ENCODE peak calls at places on chromosomes 11 and 22, in five cellular contexts. Q is bronchial epithelial cell, B is GM23338, X is breast epithelium, I is body of pancreas. R is an unnamed sample.

GRCh38 chr22:22929381-22930221 is 42.0 kb downstream of the IGLL5 start:
- DNase-seq in Q (no peak), B (no peak), X (no peak), I (no peak), R (no peak)

GRCh38 chr11:69842746-69843528 is 23.7 kb upstream of the FGF3 start:
- DNase-seq in Q (no peak), B (peak), X (no peak), I (no peak), R (no peak)

GRCh38 chr11:98601181-98601773 is 419.5 kb upstream of the CNTN5 start:
- DNase-seq in Q (no peak), B (no peak), X (no peak), I (no peak), R (no peak)

GRCh38 chr11:124069429-124070401 is 28.6 kb upstream of the OR10G7 start:
- DNase-seq in Q (peak), B (peak), X (no peak), I (peak), R (no peak)

GRCh38 chr11:96173906-96174305 is 169.1 kb downstream of the MAML2 start:
- DNase-seq in Q (no peak), B (no peak), X (no peak), I (no peak), R (no peak)

GRCh38 chr11:128678017-128678416 is 15.9 kb upstream of the FLI1 start:
- DNase-seq in Q (no peak), B (no peak), X (no peak), I (no peak), R (no peak)

GRCh38 chr11:14270690-14271542 is 88.1 kb downstream of the RRAS2 start:
- DNase-seq in Q (no peak), B (no peak), X (no peak), I (no peak), R (no peak)

GRCh38 chr11:32858731-32859130 is 29.0 kb downstream of the PRRG4 start:
- DNase-seq in Q (no peak), B (peak), X (no peak), I (no peak), R (no peak)

GRCh38 chr22:20645954-20646353 is 128.0 kb upstream of the SERPIND1 start:
- DNase-seq in Q (no peak), B (no peak), X (no peak), I (no peak), R (no peak)

GRCh38 chr22:47713880-47714452 is 951.5 kb downstream of the TBC1D22A start:
- DNase-seq in Q (no peak), B (no peak), X (no peak), I (no peak), R (no peak)

GRCh38 chr11:121692236-121692635 is 239.5 kb upstream of the SORL1-AS1 start:
- DNase-seq in Q (no peak), B (no peak), X (no peak), I (no peak), R (no peak)

GRCh38 chr11:130876100-130876499 is 40.2 kb downstream of the SNX19 start:
- DNase-seq in Q (no peak), B (no peak), X (no peak), I (no peak), R (no peak)

GRCh38 chr11:32015435-32015834 is 75.4 kb upstream of the RCN1 start:
- DNase-seq in Q (no peak), B (no peak), X (no peak), I (no peak), R (no peak)

GRCh38 chr11:15830730-15831443 is 525.5 kb downstream of the SOX6 start:
- DNase-seq in Q (no peak), B (no peak), X (no peak), I (no peak), R (no peak)

GRCh38 chr11:108160970-108161566 is 39.7 kb downstream of the ACAT1 start:
- DNase-seq in Q (no peak), B (no peak), X (no peak), I (no peak), R (no peak)

GRCh38 chr11:91981995-91982394 is 242.6 kb upstream of the FAT3 start:
- DNase-seq in Q (peak), B (no peak), X (no peak), I (peak), R (no peak)

GRCh38 chr11:73454987-73455386 is 78.8 kb downstream of the RELT start:
- DNase-seq in Q (no peak), B (no peak), X (no peak), I (no peak), R (no peak)

GRCh38 chr22:48098936-48099245 is 1336.4 kb downstream of the TBC1D22A start:
- DNase-seq in Q (no peak), B (no peak), X (peak), I (no peak), R (no peak)

GRCh38 chr11:16418698-16419097 is 62.4 kb upstream of the SOX6 start:
- DNase-seq in Q (peak), B (no peak), X (no peak), I (no peak), R (peak)

GRCh38 chr11:86795962-86796361 is 4.4 kb upstream of the PRSS23 start:
- DNase-seq in Q (peak), B (no peak), X (no peak), I (no peak), R (no peak)

GRCh38 chr11:106449756-106450155 is 372.3 kb downstream of the AASDHPPT start:
- DNase-seq in Q (no peak), B (no peak), X (no peak), I (no peak), R (no peak)

GRCh38 chr11:117145393-117145761 is 1.3 kb downstream of the PAFAH1B2 start:
- DNase-seq in Q (peak), B (peak), X (no peak), I (peak), R (no peak)

GRCh38 chr11:7518811-7519562 is 5.2 kb downstream of the PPFIBP2 start:
- DNase-seq in Q (no peak), B (no peak), X (no peak), I (no peak), R (no peak)

GRCh38 chr11:72591785-72592490 is 82.3 kb downstream of the PDE2A start:
- DNase-seq in Q (no peak), B (no peak), X (no peak), I (peak), R (no peak)

GRCh38 chr11:66221726-66222236 is 46.7 kb upstream of the RAB1B start:
- DNase-seq in Q (no peak), B (no peak), X (peak), I (no peak), R (no peak)

GRCh38 chr11:128610765-128611617 is 23.6 kb upstream of the ETS1 start:
- DNase-seq in Q (no peak), B (no peak), X (no peak), I (no peak), R (no peak)

GRCh38 chr22:50236731-50237409 is 8.0 kb downstream of the TUBGCP6 start:
- DNase-seq in Q (no peak), B (peak), X (no peak), I (no peak), R (no peak)

GRCh38 chr22:50473088-50473487 is 1.7 kb downstream of the SBF1 start:
- DNase-seq in Q (peak), B (peak), X (no peak), I (no peak), R (no peak)

GRCh38 chr11:74100231-74100630 is 70.6 kb downstream of the C2CD3 start:
- DNase-seq in Q (no peak), B (no peak), X (no peak), I (no peak), R (no peak)

GRCh38 chr22:35648066-35649025 is at the start of gene APOL6:
- DNase-seq in Q (peak), B (peak), X (no peak), I (peak), R (no peak)

GRCh38 chr22:43968614-43969013 is 13.4 kb downstream of the SAMM50 start:
- DNase-seq in Q (no peak), B (no peak), X (no peak), I (no peak), R (no peak)

GRCh38 chr22:46424496-46424895 is 89.0 kb downstream of the TRMU start:
- DNase-seq in Q (no peak), B (no peak), X (no peak), I (no peak), R (no peak)

GRCh38 chr11:112293614-112294013 is 33.0 kb upstream of the PLET1 start:
- DNase-seq in Q (no peak), B (no peak), X (no peak), I (peak), R (peak)

GRCh38 chr22:29639096-29639495 is 35.7 kb downstream of the NF2 start:
- DNase-seq in Q (no peak), B (no peak), X (no peak), I (no peak), R (no peak)

GRCh38 chr11:110857885-110858555 is 145.8 kb upstream of the ARHGAP20 start:
- DNase-seq in Q (peak), B (no peak), X (no peak), I (peak), R (no peak)

GRCh38 chr11:132042296-132042695 is 671.9 kb downstream of the NTM start:
- DNase-seq in Q (no peak), B (no peak), X (no peak), I (no peak), R (no peak)

GRCh38 chr11:86403458-86403857 is 28.8 kb downstream of the CCDC81 start:
- DNase-seq in Q (no peak), B (no peak), X (no peak), I (no peak), R (no peak)

GRCh38 chr22:35971418-35972119 is 57.1 kb downstream of the RBFOX2 start:
- DNase-seq in Q (no peak), B (no peak), X (no peak), I (no peak), R (no peak)

GRCh38 chr11:34356130-34356529 is 1.7 kb downstream of the ABTB2 start:
- DNase-seq in Q (no peak), B (peak), X (no peak), I (no peak), R (no peak)
- TF ChIP-seq CTCF in Q (no peak), B (peak), X (no peak), I (no peak), R (no peak)

GRCh38 chr22:39522567-39523300 is 2.4 kb downstream of the ATF4 start:
- DNase-seq in Q (peak), B (no peak), X (no peak), I (peak), R (peak)
- H3K4me3 ChIP-seq in Q (peak), B (peak), X (peak), I (no peak), R (peak)

DNA sequence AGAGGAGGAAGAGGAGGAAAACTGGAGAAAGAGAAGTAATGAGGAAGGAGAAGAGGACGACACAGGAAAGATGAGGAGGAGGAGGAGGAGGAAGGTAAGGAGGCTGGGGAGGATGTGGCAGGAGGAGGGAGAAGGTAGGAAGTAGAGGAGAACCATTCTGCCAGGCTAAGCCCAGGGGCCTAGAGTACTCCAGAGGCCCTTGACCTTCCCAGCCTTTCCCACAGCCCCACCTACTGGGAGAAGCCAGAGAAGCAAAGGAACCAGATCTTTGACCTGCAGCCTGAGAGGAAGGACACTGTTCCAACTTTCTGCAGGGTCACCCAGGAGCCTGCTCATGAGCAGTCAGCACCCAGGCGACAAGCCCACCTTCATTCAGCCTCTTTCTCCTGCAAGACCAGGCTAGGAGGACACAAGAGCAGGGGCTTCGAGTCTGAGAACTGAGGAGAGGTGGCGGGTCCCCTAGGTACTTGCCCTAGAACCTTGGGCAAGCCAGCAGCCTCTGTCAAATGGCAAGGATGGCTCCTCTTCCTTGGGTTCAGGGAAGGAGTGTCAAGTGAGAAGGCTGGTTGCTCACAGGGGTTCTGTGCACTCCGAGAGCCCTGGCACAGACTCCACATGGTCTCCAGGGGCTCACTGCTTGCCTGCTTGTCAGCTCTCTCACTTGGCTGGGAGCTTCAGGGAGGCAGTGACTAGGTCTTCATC is 27.9 kb upstream of the OAF start:
- DNase-seq in Q (peak), B (peak), X (no peak), I (peak), R (no peak)
- TF ChIP-seq CTCF in Q (peak), B (peak), X (no peak), I (peak), R (peak)

DNA sequence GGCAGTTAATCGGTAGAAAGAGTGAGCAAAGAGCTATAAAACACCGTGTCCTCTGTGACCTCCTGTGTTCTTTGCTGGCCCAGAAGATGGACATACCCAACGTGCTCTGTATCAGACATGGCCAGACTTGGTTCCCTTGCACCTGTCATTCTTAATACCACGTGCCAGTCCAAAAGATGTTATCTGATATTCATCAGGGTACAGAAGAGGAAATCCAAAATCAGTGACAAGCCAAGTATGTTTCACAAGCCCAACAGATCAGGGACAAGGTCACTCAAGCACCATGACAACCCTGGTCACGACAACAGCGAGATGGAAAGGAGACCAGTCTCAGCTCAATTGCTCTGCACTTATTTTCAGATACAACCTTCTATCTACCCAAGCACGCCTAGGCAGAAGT is 3.4 kb downstream of the LRP4 start:
- DNase-seq in Q (no peak), B (no peak), X (no peak), I (no peak), R (no peak)
- H3K4me3 ChIP-seq in Q (no peak), B (peak), X (no peak), I (no peak), R (no peak)

GRCh38 chr11:34505874-34506273 is 7.7 kb downstream of the ELF5 start:
- DNase-seq in Q (no peak), B (no peak), X (no peak), I (no peak), R (no peak)

GRCh38 chr11:34501500-34501899 is 12.1 kb downstream of the ELF5 start:
- DNase-seq in Q (peak), B (no peak), X (no peak), I (peak), R (no peak)

GRCh38 chr11:34501962-34502361 is 11.6 kb downstream of the ELF5 start:
- DNase-seq in Q (no peak), B (no peak), X (no peak), I (peak), R (no peak)

GRCh38 chr11:34499719-34500505 is 13.7 kb downstream of the ELF5 start:
- DNase-seq in Q (no peak), B (no peak), X (no peak), I (no peak), R (no peak)

DNA sequence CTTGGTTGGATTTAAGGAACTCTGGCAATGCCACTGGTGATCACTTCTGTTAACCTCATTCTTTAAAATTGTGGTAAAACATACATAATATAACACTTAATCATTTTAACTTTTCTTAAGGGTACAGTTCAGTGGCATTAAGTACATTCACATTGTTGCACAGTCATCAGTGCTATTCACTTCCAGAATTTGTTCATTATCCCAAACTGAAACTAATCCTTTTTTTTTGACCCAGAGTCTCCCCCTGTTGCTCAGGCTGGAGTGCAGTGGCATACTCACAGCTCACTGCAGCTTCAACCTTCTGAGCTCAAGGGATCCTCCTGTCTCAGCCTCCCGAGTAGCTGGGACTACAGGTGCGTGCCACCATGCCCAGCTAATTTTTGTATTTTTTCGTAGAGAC is 10.6 kb downstream of the ELF5 start:
- DNase-seq in Q (no peak), B (no peak), X (no peak), I (no peak), R (no peak)
- TF ChIP-seq CTCF in Q (no peak), B (no peak), X (no peak), I (no peak), R (no peak)

GRCh38 chr11:5367461-5368074 is 16.0 kb upstream of the OR51M1 start:
- DNase-seq in Q (no peak), B (no peak), X (no peak), I (no peak), R (peak)
- H3K4me3 ChIP-seq in Q (no peak), B (no peak), X (no peak), I (no peak), R (no peak)

GRCh38 chr11:119298726-119299125 is 18.2 kb downstream of the MCAM start:
- DNase-seq in Q (no peak), B (no peak), X (no peak), I (peak), R (no peak)
- TF ChIP-seq CTCF in Q (no peak), B (no peak), X (no peak), I (no peak), R (no peak)

GRCh38 chr11:76206077-76206326 is 300 bp downstream of the WNT11 start:
- DNase-seq in Q (no peak), B (no peak), X (no peak), I (no peak), R (no peak)
- H3K4me3 ChIP-seq in Q (peak), B (peak), X (peak), I (no peak), R (no peak)